ENCODE peak calls at places on chromosomes 1 and 21, in nine cellular contexts. Z, O, H, M, E, W, L, G and V are unnamed samples.

GRCh38 chr1:156839426-156840109 is 19.3 kb downstream of the INSRR start:
- DNase-seq in E (no peak), W (no peak), G (no peak), L (no peak), H (no peak), Z (no peak), O (no peak), M (no peak), V (no peak)

GRCh38 chr1:167057297-167057688 is 32.9 kb downstream of the GPA33 start:
- DNase-seq in M (peak), W (no peak), Z (peak), L (no peak), G (no peak), E (no peak), H (no peak), O (no peak), V (no peak)

GRCh38 chr1:228429007-228429406 is 12.3 kb upstream of the TRIM17 start:
- DNase-seq in Z (no peak), M (no peak), W (no peak), L (no peak), H (no peak), E (no peak), G (no peak), O (no peak), V (no peak)

GRCh38 chr1:225896937-225897549 is 8.1 kb upstream of the LEFTY1 start:
- DNase-seq in L (peak), H (no peak), Z (peak), O (peak), G (no peak), M (no peak), E (peak), W (no peak), V (peak)

GRCh38 chr1:2300004-2300771 is 72.1 kb downstream of the SKI start:
- DNase-seq in E (peak), M (no peak), O (peak), L (peak), H (no peak), G (no peak), W (no peak), Z (peak), V (peak)

GRCh38 chr21:38355992-38356781 is 99.4 kb downstream of the KCNJ15 start:
- DNase-seq in W (peak), E (peak), G (peak), M (peak), Z (peak), L (peak), O (peak), H (peak), V (peak)

GRCh38 chr1:37338658-37339057 is 135.7 kb upstream of the ZC3H12A start:
- DNase-seq in Z (no peak), E (no peak), M (no peak), G (no peak), O (no peak), L (no peak), H (no peak), W (no peak), V (no peak)

GRCh38 chr21:31136891-31137290 is 98.6 kb upstream of the KRTAP19-8 start:
- DNase-seq in W (no peak), O (no peak), L (no peak), Z (no peak), E (no peak), H (no peak), M (peak), G (no peak), V (no peak)

GRCh38 chr1:12501661-12502060 is 116.3 kb downstream of the DHRS3 start:
- DNase-seq in E (no peak), O (no peak), L (no peak), Z (peak), H (no peak), G (no peak), M (no peak), W (no peak), V (no peak)

GRCh38 chr1:172487550-172487949 is 43.7 kb upstream of the PIGC start:
- DNase-seq in E (no peak), Z (peak), W (no peak), M (no peak), H (no peak), L (no peak), G (no peak), O (no peak), V (no peak)

GRCh38 chr1:115647919-115648597 is 6.3 kb downstream of the VANGL1 start:
- DNase-seq in O (no peak), L (no peak), G (no peak), M (no peak), Z (no peak), H (no peak), W (no peak), E (no peak), V (no peak)

GRCh38 chr21:34935868-34936267 is 113.2 kb downstream of the RUNX1 start:
- DNase-seq in O (no peak), M (no peak), G (no peak), W (no peak), Z (peak), H (no peak), L (no peak), E (no peak), V (no peak)

GRCh38 chr21:44391345-44392091 is 38.1 kb downstream of the TRPM2 start:
- DNase-seq in Z (no peak), L (no peak), W (peak), G (no peak), H (no peak), M (no peak), E (no peak), O (peak), V (no peak)

GRCh38 chr1:159214149-159214760 is 9.6 kb downstream of the ACKR1 start:
- DNase-seq in L (no peak), M (peak), Z (peak), G (peak), H (no peak), E (peak), W (no peak), O (peak), V (no peak)

GRCh38 chr1:94974824-94975223 is 47.9 kb upstream of the CNN3 start:
- DNase-seq in W (no peak), G (peak), M (no peak), Z (peak), L (no peak), E (no peak), O (no peak), H (no peak), V (no peak)

GRCh38 chr1:54289061-54289938 is 89.3 kb downstream of the MRPL37 start:
- DNase-seq in O (no peak), H (no peak), G (no peak), L (no peak), W (no peak), M (no peak), E (no peak), Z (no peak), V (no peak)

GRCh38 chr1:174497461-174497860 is 49.7 kb downstream of the GPR52 start:
- DNase-seq in L (no peak), H (no peak), E (no peak), G (no peak), O (no peak), M (peak), Z (no peak), W (no peak), V (no peak)

GRCh38 chr1:14415396-14415795 is 183.1 kb upstream of the KAZN start:
- DNase-seq in O (no peak), Z (no peak), E (no peak), G (no peak), M (no peak), L (no peak), W (no peak), H (no peak), V (no peak)

GRCh38 chr1:85495556-85495955 is 30.6 kb upstream of the DDAH1 start:
- DNase-seq in G (no peak), M (no peak), H (peak), L (no peak), O (no peak), Z (peak), E (no peak), W (no peak), V (no peak)

GRCh38 chr1:27778022-27778421 is 5.0 kb downstream of the STX12 start:
- DNase-seq in H (no peak), M (no peak), W (no peak), G (no peak), L (no peak), O (no peak), E (no peak), Z (no peak), V (no peak)

GRCh38 chr21:31921079-31921478 is 48.3 kb downstream of the HUNK start:
- DNase-seq in Z (peak), M (no peak), W (no peak), L (no peak), O (no peak), E (no peak), H (no peak), G (no peak), V (no peak)

GRCh38 chr1:210099921-210100320 is 132.7 kb upstream of the SERTAD4 start:
- DNase-seq in H (no peak), G (no peak), M (peak), Z (no peak), L (no peak), E (no peak), W (no peak), O (no peak), V (no peak)

GRCh38 chr1:233505130-233505529 is 108.8 kb upstream of the KCNK1 start:
- DNase-seq in O (no peak), Z (no peak), H (no peak), W (no peak), L (no peak), G (no peak), E (no peak), M (no peak), V (no peak)

GRCh38 chr1:24463756-24464377 is 38.8 kb upstream of the RCAN3 start:
- DNase-seq in G (no peak), H (no peak), L (no peak), O (no peak), Z (no peak), E (no peak), M (peak), W (no peak), V (no peak)

GRCh38 chr1:143691400-143691891 is 280.3 kb downstream of the FAM72C start:
- DNase-seq in G (no peak), L (no peak), W (no peak), O (no peak), E (no peak), Z (peak), M (no peak), H (no peak), V (no peak)

GRCh38 chr1:203342192-203342940 is 8.6 kb downstream of the FMOD start:
- DNase-seq in G (no peak), O (peak), L (no peak), E (peak), Z (peak), H (no peak), W (peak), M (peak), V (no peak)

GRCh38 chr1:6130596-6130995 is 49.5 kb downstream of the CHD5 start:
- DNase-seq in Z (no peak), H (no peak), W (no peak), O (no peak), G (no peak), E (no peak), L (no peak), M (no peak), V (no peak)

GRCh38 chr1:25502957-25503356 is 40.4 kb upstream of the LDLRAP1 start:
- DNase-seq in H (no peak), Z (peak), E (no peak), M (no peak), L (no peak), O (no peak), G (no peak), W (no peak), V (no peak)

GRCh38 chr1:45846931-45847330 is 43.5 kb downstream of the MAST2 start:
- DNase-seq in O (no peak), G (no peak), H (no peak), M (no peak), W (no peak), E (no peak), L (no peak), Z (peak), V (no peak)

GRCh38 chr1:182407724-182408123 is 7.3 kb upstream of the TEDDM1 start:
- DNase-seq in H (no peak), G (no peak), M (no peak), Z (no peak), O (no peak), E (no peak), W (no peak), L (no peak), V (no peak)

GRCh38 chr1:67194209-67194863 is 28.1 kb downstream of the IL23R start:
- DNase-seq in O (no peak), L (no peak), W (no peak), M (no peak), Z (no peak), E (no peak), H (no peak), G (no peak), V (no peak)

GRCh38 chr21:35540950-35541632 is 492.0 kb upstream of the RUNX1 start:
- DNase-seq in H (no peak), E (no peak), L (no peak), W (no peak), M (no peak), G (no peak), O (no peak), Z (no peak), V (no peak)

GRCh38 chr1:172245788-172246187 is 174.7 kb upstream of the C1orf105 start:
- DNase-seq in G (no peak), W (no peak), L (no peak), H (no peak), E (no peak), Z (no peak), M (no peak), O (no peak), V (no peak)

GRCh38 chr1:214574598-214575411 is 23.4 kb upstream of the PTPN14 start:
- DNase-seq in E (no peak), Z (peak), L (no peak), W (no peak), H (no peak), M (no peak), O (no peak), G (no peak), V (no peak)